ENCODE peak calls at places on chromosome 21, in six cellular contexts. R is Panc1; V is GM23338; E is HT1080; H is activated naive CD4-positive, alpha-beta T cell; T is glutamatergic neuron. F is an unnamed sample.

GRCh38 chr21:37208056-37208705 is 59.0 kb downstream of the VPS26C start:
- DNase-seq in E (no peak), T (peak), V (no peak), R (no peak), H (no peak), F (no peak)

GRCh38 chr21:32499249-32500055 is 85.9 kb downstream of the TCP10L start:
- DNase-seq in R (no peak), H (no peak), T (no peak), V (no peak), E (peak), F (no peak)

GRCh38 chr21:31470896-31471694 is 127.0 kb upstream of the TIAM1 start:
- DNase-seq in V (peak), E (no peak), R (no peak), H (no peak), T (no peak), F (no peak)

GRCh38 chr21:39077816-39078215 is 105.4 kb downstream of the PSMG1 start:
- DNase-seq in E (no peak), T (no peak), R (no peak), V (no peak), H (no peak), F (no peak)

GRCh38 chr21:16082038-16082816 is 352.4 kb downstream of the USP25 start:
- DNase-seq in T (no peak), V (peak), E (peak), H (no peak), R (no peak), F (no peak)

GRCh38 chr21:15560383-15561056 is 169.3 kb upstream of the USP25 start:
- DNase-seq in T (no peak), V (no peak), E (no peak), R (no peak), H (no peak), F (peak)

GRCh38 chr21:37225440-37225839 is 41.7 kb downstream of the VPS26C start:
- DNase-seq in V (no peak), E (no peak), T (no peak), H (no peak), R (no peak), F (no peak)

GRCh38 chr21:45393021-45393420 is 11.9 kb upstream of the COL18A1 start:
- DNase-seq in T (peak), E (no peak), R (no peak), V (no peak), H (no peak), F (no peak)

GRCh38 chr21:42674351-42674940 is 21.0 kb downstream of the PDE9A start:
- DNase-seq in V (peak), H (no peak), T (peak), R (no peak), E (no peak), F (no peak)

GRCh38 chr21:45264919-45265515 is 22.7 kb downstream of the POFUT2 start:
- DNase-seq in H (no peak), V (no peak), R (no peak), E (no peak), T (no peak), F (no peak)

GRCh38 chr21:29125199-29125598 is 5.2 kb upstream of the MAP3K7CL start:
- DNase-seq in V (no peak), R (no peak), T (no peak), H (no peak), E (no peak), F (no peak)

GRCh38 chr21:45326834-45327457 is 39.3 kb upstream of the POFUT2 start:
- DNase-seq in R (no peak), H (no peak), V (no peak), E (no peak), T (no peak), F (no peak)

GRCh38 chr21:44527156-44527982 is 12.6 kb downstream of the KRTAP10-1 start:
- DNase-seq in V (no peak), H (no peak), R (no peak), E (no peak), T (peak), F (no peak)

GRCh38 chr21:40466893-40467483 is 380.0 kb downstream of the DSCAM start:
- DNase-seq in V (peak), H (no peak), E (no peak), R (peak), T (no peak), F (peak)

GRCh38 chr21:44727757-44728156 is 16.4 kb upstream of the TSPEAR start:
- DNase-seq in H (no peak), V (no peak), T (no peak), E (no peak), R (no peak), F (no peak)

GRCh38 chr21:44525431-44526095 is 14.4 kb downstream of the KRTAP10-1 start:
- DNase-seq in T (peak), V (no peak), H (no peak), E (no peak), R (no peak), F (no peak)

GRCh38 chr21:42063206-42063577 is 7.9 kb upstream of the UMODL1 start:
- DNase-seq in R (no peak), T (no peak), V (no peak), H (no peak), E (no peak), F (no peak)

GRCh38 chr21:44253832-44254700 is 7.6 kb downstream of the DNMT3L start:
- DNase-seq in V (no peak), E (no peak), T (no peak), H (no peak), R (no peak), F (no peak)

GRCh38 chr21:14531927-14532326 is 14.2 kb downstream of the SAMSN1 start:
- DNase-seq in R (no peak), H (no peak), T (no peak), E (no peak), V (no peak), F (no peak)

GRCh38 chr21:27776925-27777553 is 810.2 kb upstream of the ADAMTS5 start:
- DNase-seq in T (no peak), E (no peak), V (no peak), H (no peak), R (no peak), F (no peak)

GRCh38 chr21:14523234-14523633 is 22.9 kb downstream of the SAMSN1 start:
- DNase-seq in T (no peak), V (no peak), H (no peak), R (no peak), E (no peak), F (no peak)

GRCh38 chr21:41167348-41168342 is at the start of gene BACE2:
- DNase-seq in H (no peak), E (peak), V (peak), R (no peak), T (peak), F (peak)

GRCh38 chr21:33434770-33435360 is 31.7 kb downstream of the IFNGR2 start:
- DNase-seq in R (no peak), E (peak), H (no peak), T (no peak), V (no peak), F (peak)

GRCh38 chr21:35738342-35738961 is 321.9 kb downstream of the SETD4 start:
- DNase-seq in V (no peak), H (no peak), E (peak), R (no peak), T (no peak), F (peak)

GRCh38 chr21:44294391-44295162 is 5.3 kb upstream of the PFKL start:
- DNase-seq in T (no peak), H (no peak), V (no peak), E (peak), R (no peak), F (no peak)

GRCh38 chr21:33078907-33079582 is 9.1 kb downstream of the OLIG1 start:
- DNase-seq in T (no peak), R (peak), H (no peak), V (no peak), E (peak), F (peak)

GRCh38 chr21:34865922-34866271 is 183.2 kb downstream of the RUNX1 start:
- DNase-seq in E (no peak), R (no peak), H (no peak), T (no peak), V (peak), F (no peak)

GRCh38 chr21:45146301-45146700 is 71.9 kb downstream of the ADARB1 start:
- DNase-seq in T (no peak), R (no peak), E (no peak), H (no peak), V (no peak), F (no peak)

GRCh38 chr21:31136891-31137290 is 98.6 kb upstream of the KRTAP19-8 start:
- DNase-seq in R (no peak), V (no peak), H (no peak), T (no peak), E (no peak), F (no peak)

GRCh38 chr21:28804089-28804670 is 188.5 kb downstream of the LTN1 start:
- DNase-seq in E (no peak), R (no peak), V (no peak), T (no peak), H (no peak), F (no peak)

F was measured in mammary epithelial cell.